ENCODE peak calls at places on chromosomes 4 and X, in four cellular contexts. One of them, this sample, is unnamed.

GRCh38 chr4:41851621-41852020 is 83.6 kb upstream of the TMEM33 start:
- DNase-seq in HTR-8/SVneo: no peak
- DNase-seq in mesothelial cell of epicardium: no peak
- DNase-seq in sciatic nerve: no peak
- DNase-seq in this sample: no peak

GRCh38 chrX:69387559-69388487 is 116.3 kb upstream of the NALF2 start:
- DNase-seq in HTR-8/SVneo: peak
- DNase-seq in mesothelial cell of epicardium: peak
- DNase-seq in sciatic nerve: peak
- DNase-seq in this sample: peak

GRCh38 chrX:1493877-1494510 is 41.3 kb upstream of the ASMTL start:
- DNase-seq in HTR-8/SVneo: no peak
- DNase-seq in mesothelial cell of epicardium: no peak
- DNase-seq in sciatic nerve: no peak
- DNase-seq in this sample: no peak

GRCh38 chr4:17511041-17511949 is 595 bp downstream of the QDPR start:
- DNase-seq in HTR-8/SVneo: peak
- DNase-seq in mesothelial cell of epicardium: peak
- DNase-seq in sciatic nerve: peak
- DNase-seq in this sample: no peak

GRCh38 chrX:23246001-23246400 is 88.6 kb upstream of the PTCHD1 start:
- DNase-seq in HTR-8/SVneo: no peak
- DNase-seq in mesothelial cell of epicardium: no peak
- DNase-seq in sciatic nerve: no peak
- DNase-seq in this sample: no peak

GRCh38 chrX:41779058-41779564 is 55.1 kb downstream of the GPR82 start:
- DNase-seq in HTR-8/SVneo: peak
- DNase-seq in mesothelial cell of epicardium: no peak
- DNase-seq in sciatic nerve: no peak
- DNase-seq in this sample: no peak

GRCh38 chr4:73674451-73674919 is 54.2 kb upstream of the RASSF6 start:
- DNase-seq in HTR-8/SVneo: no peak
- DNase-seq in mesothelial cell of epicardium: no peak
- DNase-seq in sciatic nerve: no peak
- DNase-seq in this sample: no peak

GRCh38 chrX:94545722-94546121 is 871.7 kb downstream of the FAM133A start:
- DNase-seq in HTR-8/SVneo: no peak
- DNase-seq in mesothelial cell of epicardium: no peak
- DNase-seq in sciatic nerve: no peak
- DNase-seq in this sample: no peak

GRCh38 chr4:74632634-74633033 is 161.7 kb downstream of the BTC start:
- DNase-seq in HTR-8/SVneo: peak
- DNase-seq in mesothelial cell of epicardium: no peak
- DNase-seq in sciatic nerve: no peak
- DNase-seq in this sample: no peak

GRCh38 chrX:78104447-78105176 is 564 bp downstream of the PGK1 start:
- DNase-seq in HTR-8/SVneo: peak
- DNase-seq in mesothelial cell of epicardium: no peak
- DNase-seq in sciatic nerve: no peak
- DNase-seq in this sample: no peak

GRCh38 chrX:71938371-71938770 is 27.7 kb downstream of the NHSL2 start:
- DNase-seq in HTR-8/SVneo: peak
- DNase-seq in mesothelial cell of epicardium: no peak
- DNase-seq in sciatic nerve: no peak
- DNase-seq in this sample: no peak

GRCh38 chr4:164997941-164998340 is 20.5 kb upstream of the TRIM61 start:
- DNase-seq in HTR-8/SVneo: no peak
- DNase-seq in mesothelial cell of epicardium: no peak
- DNase-seq in sciatic nerve: no peak
- DNase-seq in this sample: no peak

GRCh38 chr4:136219592-136220125 is 1312.6 kb downstream of the PCDH18 start:
- DNase-seq in HTR-8/SVneo: no peak
- DNase-seq in mesothelial cell of epicardium: no peak
- DNase-seq in sciatic nerve: no peak
- DNase-seq in this sample: no peak

GRCh38 chr4:32826169-32826568 is 2106.0 kb downstream of the PCDH7 start:
- DNase-seq in HTR-8/SVneo: no peak
- DNase-seq in mesothelial cell of epicardium: no peak
- DNase-seq in sciatic nerve: no peak
- DNase-seq in this sample: no peak

GRCh38 chr4:57109847-57110634 is at the start of gene IGFBP7:
- DNase-seq in HTR-8/SVneo: peak
- DNase-seq in mesothelial cell of epicardium: peak
- DNase-seq in sciatic nerve: peak
- DNase-seq in this sample: peak

GRCh38 chrX:148412006-148412405 is 88.4 kb upstream of the AFF2 start:
- DNase-seq in HTR-8/SVneo: no peak
- DNase-seq in mesothelial cell of epicardium: no peak
- DNase-seq in sciatic nerve: no peak
- DNase-seq in this sample: no peak

GRCh38 chr4:147709999-147710398 is 21.9 kb upstream of the ARHGAP10 start:
- DNase-seq in HTR-8/SVneo: peak
- DNase-seq in mesothelial cell of epicardium: no peak
- DNase-seq in sciatic nerve: no peak
- DNase-seq in this sample: no peak

GRCh38 chrX:17831255-17831654 is 29.8 kb downstream of the RAI2 start:
- DNase-seq in HTR-8/SVneo: no peak
- DNase-seq in mesothelial cell of epicardium: no peak
- DNase-seq in sciatic nerve: no peak
- DNase-seq in this sample: no peak

GRCh38 chr4:184544711-184545409 is 70.5 kb upstream of the IRF2 start:
- DNase-seq in HTR-8/SVneo: no peak
- DNase-seq in mesothelial cell of epicardium: no peak
- DNase-seq in sciatic nerve: no peak
- DNase-seq in this sample: no peak

GRCh38 chrX:149222040-149222439 is 283.1 kb downstream of the IDS start:
- DNase-seq in HTR-8/SVneo: no peak
- DNase-seq in mesothelial cell of epicardium: no peak
- DNase-seq in sciatic nerve: no peak
- DNase-seq in this sample: no peak

GRCh38 chrX:138020941-138021340 is 455.0 kb downstream of the ZIC3 start:
- DNase-seq in HTR-8/SVneo: no peak
- DNase-seq in mesothelial cell of epicardium: no peak
- DNase-seq in sciatic nerve: no peak
- DNase-seq in this sample: no peak

This sample was measured in 8988T.